ENCODE peak calls at places on chromosomes 1 and 21, in four cellular contexts. Z is pancreas, A is PC-3, F is GM12878. S is an unnamed sample.

GRCh38 chr1:59707216-59707615 is 107.5 kb upstream of the HOOK1 start:
- DNase-seq in Z (no peak), A (peak; percentile 74), F (no peak), S (peak; percentile 84)

GRCh38 chr21:36773995-36774394 is 75.1 kb downstream of the SIM2 start:
- DNase-seq in Z (no peak), A (no peak), F (no peak), S (no peak)

GRCh38 chr1:27343639-27344025 is 1.8 kb downstream of the SYTL1 start:
- DNase-seq in Z (no peak), A (no peak), F (no peak), S (no peak)

GRCh38 chr1:32372149-32372756 is 9.9 kb downstream of the TSSK3 start:
- DNase-seq in Z (no peak), A (peak; percentile 33), F (peak; percentile 61), S (no peak)

GRCh38 chr1:42328047-42328625 is 6.9 kb downstream of the FOXJ3 start:
- DNase-seq in Z (no peak), A (no peak), F (no peak), S (no peak)

GRCh38 chr1:63663873-63664272 is 70.7 kb downstream of the PGM1 start:
- DNase-seq in Z (no peak), A (peak; percentile 27), F (no peak), S (no peak)

GRCh38 chr1:240732390-240732789 is 120.4 kb upstream of the GREM2 start:
- DNase-seq in Z (no peak), A (peak; percentile 88), F (no peak), S (peak; percentile 52)

GRCh38 chr1:53107570-53108322 is 34.7 kb downstream of the SLC1A7 start:
- DNase-seq in Z (no peak), A (peak; percentile 97), F (no peak), S (peak; percentile 35)

GRCh38 chr1:247096112-247096511 is 8.0 kb downstream of the ZNF669 start:
- DNase-seq in Z (no peak), A (no peak), F (no peak), S (no peak)

GRCh38 chr1:22710688-22711024 is at the start of gene EPHB2:
- DNase-seq in Z (peak; percentile 33), A (peak; percentile 43), F (no peak), S (no peak)

GRCh38 chr1:60280256-60280655 is 206.7 kb upstream of the C1orf87 start:
- DNase-seq in Z (peak; percentile 4), A (no peak), F (no peak), S (no peak)

GRCh38 chr1:31381394-31382287 is 8.8 kb upstream of the FABP3 start:
- DNase-seq in Z (no peak), A (peak; percentile 83), F (no peak), S (no peak)

GRCh38 chr1:2556277-2557145 is at the start of gene TNFRSF14:
- DNase-seq in Z (no peak), A (peak; percentile 51), F (no peak), S (no peak)

GRCh38 chr1:6157528-6158174 is 22.5 kb downstream of the CHD5 start:
- DNase-seq in Z (no peak), A (peak; percentile 100), F (no peak), S (peak; percentile 98)

GRCh38 chr1:18652791-18653190 is 22.1 kb downstream of the PAX7 start:
- DNase-seq in Z (no peak), A (no peak), F (no peak), S (no peak)
- H3K27me3 ChIP-seq in Z (peaks cover 1% of the 10 kb centered on the region), A (peaks cover 50% of the 10 kb centered on the region), F (peaks cover 4% of the 10 kb centered on the region), S (peaks cover 21% of the 10 kb centered on the region)

GRCh38 chr21:44984428-44984791 is 44.6 kb downstream of the SLX9 start:
- DNase-seq in Z (no peak), A (no peak), F (no peak), S (no peak)

GRCh38 chr21:44982558-44983244 is 42.9 kb downstream of the SLX9 start:
- DNase-seq in Z (no peak), A (peak; percentile 11), F (no peak), S (peak; percentile 44)

GRCh38 chr21:44985441-44986401 is 45.9 kb downstream of the SLX9 start:
- DNase-seq in Z (no peak), A (no peak), F (no peak), S (no peak)

GRCh38 chr21:44984792-44985440 is 45.1 kb downstream of the SLX9 start:
- DNase-seq in Z (no peak), A (no peak), F (no peak), S (no peak)

DNA sequence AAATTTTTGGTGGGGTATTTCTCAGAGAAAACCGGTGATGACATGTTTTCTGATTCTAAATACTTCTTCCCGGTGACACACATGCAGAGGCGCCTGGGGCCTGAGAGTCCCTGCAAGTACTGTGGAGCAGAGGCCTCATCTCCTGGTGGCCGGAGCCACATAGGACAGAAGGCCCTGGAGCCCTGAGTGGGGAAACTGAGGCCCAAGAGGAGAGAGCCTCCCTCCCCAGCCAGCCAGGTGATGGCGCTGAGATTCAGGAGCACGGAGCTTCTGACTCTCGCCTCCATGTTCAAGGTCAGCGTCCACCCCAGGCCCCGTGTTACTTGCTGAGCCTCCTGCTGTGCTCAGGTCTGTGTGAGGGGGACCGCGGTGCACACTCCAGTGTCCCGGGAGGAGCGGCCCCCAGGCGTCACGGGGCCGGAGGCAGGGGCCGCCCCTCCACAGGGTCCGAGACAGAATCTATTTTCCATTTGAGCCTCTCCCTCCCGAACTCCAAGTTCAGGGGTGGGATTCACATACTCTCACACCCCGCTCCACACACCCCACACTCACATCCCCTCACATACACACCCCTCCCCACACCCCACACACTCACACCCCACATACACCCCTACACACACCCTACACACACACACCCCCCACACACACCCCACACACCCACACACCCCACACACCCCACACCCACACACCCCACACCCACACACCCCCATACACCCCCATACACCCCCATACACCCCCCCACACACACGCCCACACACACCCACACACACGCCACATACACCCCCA is 43.8 kb downstream of the SLX9 start:
- DNase-seq in Z (no peak), A (no peak), F (no peak), S (no peak)
- TF ChIP-seq CTCF in Z (no peak), A (no peak), F (no peak), S (no peak)

GRCh38 chr1:183246436-183246835 is 60.4 kb downstream of the LAMC2 start:
- DNase-seq in Z (no peak), A (no peak), F (no peak), S (no peak)

GRCh38 chr1:183244466-183244865 is 58.4 kb downstream of the LAMC2 start:
- DNase-seq in Z (peak; percentile 26), A (no peak), F (no peak), S (no peak)

GRCh38 chr1:183247066-183247465 is 61.0 kb downstream of the LAMC2 start:
- DNase-seq in Z (no peak), A (no peak), F (no peak), S (no peak)

GRCh38 chr1:183243190-183244065 is 57.4 kb downstream of the LAMC2 start:
- DNase-seq in Z (no peak), A (no peak), F (no peak), S (no peak)

DNA sequence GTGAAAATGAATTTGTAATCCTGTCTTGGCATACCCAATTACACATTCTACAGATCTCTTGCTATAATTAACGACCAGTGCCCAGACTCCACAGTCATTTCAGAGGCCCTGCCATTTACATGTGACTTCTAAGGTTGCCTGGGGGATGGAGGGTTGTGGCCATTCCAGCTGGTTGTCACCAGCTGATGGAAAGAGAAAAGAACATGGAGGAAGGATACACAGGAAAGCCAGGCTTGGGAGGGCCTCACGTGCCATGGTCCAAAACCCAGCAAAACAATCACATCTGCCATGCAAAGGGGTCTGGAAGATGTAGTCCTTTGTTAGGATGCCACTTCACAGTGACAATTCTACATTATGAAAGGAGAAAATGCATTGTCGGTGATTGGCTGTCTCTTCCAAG is 59.3 kb downstream of the LAMC2 start:
- DNase-seq in Z (no peak), A (no peak), F (no peak), S (no peak)
- H3K4me3 ChIP-seq in Z (no peak overlapping the region), A (no peak overlapping the region), F (no peak overlapping the region), S (no peak overlapping the region)

GRCh38 chr1:18581420-18581880 is 49.2 kb upstream of the PAX7 start:
- DNase-seq in Z (no peak), A (peak; percentile 41), F (no peak), S (peak; percentile 8)

GRCh38 chr1:18580087-18580486 is 50.6 kb upstream of the PAX7 start:
- DNase-seq in Z (no peak), A (peak; percentile 14), F (no peak), S (no peak)

GRCh38 chr1:18578271-18578670 is 52.4 kb upstream of the PAX7 start:
- DNase-seq in Z (no peak), A (no peak), F (no peak), S (no peak)

GRCh38 chr1:18582890-18583289 is 47.8 kb upstream of the PAX7 start:
- DNase-seq in Z (no peak), A (no peak), F (no peak), S (no peak)

GRCh38 chr1:18580676-18581419 is 49.8 kb upstream of the PAX7 start:
- DNase-seq in Z (no peak), A (no peak), F (no peak), S (no peak)
- H3K27me3 ChIP-seq in Z (no peaks in the 10 kb centered on the region), A (no peaks in the 10 kb centered on the region), F (no peaks in the 10 kb centered on the region), S (no peaks in the 10 kb centered on the region)

S was measured in bronchial epithelial cell.